ENCODE peak calls at places on chromosomes 12 and 14, in seven cellular contexts. One of them, this sample, is unnamed.

GRCh38 chr12:68919581-68920239 is 13.3 kb downstream of the CPM start:
- DNase-seq in fibroblast of the aortic adventitia: peak; percentile 33
- DNase-seq in GM20000: no peak
- DNase-seq in fibroblast of the conjunctiva: no peak
- DNase-seq in CD4-positive, CD25-positive, alpha-beta regulatory T cell: no peak
- DNase-seq in stimulated activated CD8-positive, alpha-beta memory T cell treated with anti-CD3 and anti-CD28 coated beads, Interleukin-2, amount 100 ng/mL, for 1 hour: no peak
- DNase-seq in upper lobe of right lung: no peak
- DNase-seq in this sample: no peak

GRCh38 chr14:76203086-76204001 is 51.6 kb downstream of the GPATCH2L start:
- DNase-seq in fibroblast of the aortic adventitia: peak; percentile 87
- DNase-seq in fibroblast of the conjunctiva: peak; percentile 56
- DNase-seq in upper lobe of right lung: no peak
- DNase-seq in stimulated activated CD8-positive, alpha-beta memory T cell treated with anti-CD3 and anti-CD28 coated beads, Interleukin-2, amount 100 ng/mL, for 1 hour: no peak
- DNase-seq in CD4-positive, CD25-positive, alpha-beta regulatory T cell: no peak
- DNase-seq in GM20000: peak; percentile 76
- DNase-seq in this sample: no peak

GRCh38 chr12:110281549-110282342 is 699 bp downstream of the ATP2A2 start:
- DNase-seq in CD4-positive, CD25-positive, alpha-beta regulatory T cell: peak; percentile 52
- DNase-seq in GM20000: peak; percentile 84
- DNase-seq in fibroblast of the aortic adventitia: peak; percentile 56
- DNase-seq in stimulated activated CD8-positive, alpha-beta memory T cell treated with anti-CD3 and anti-CD28 coated beads, Interleukin-2, amount 100 ng/mL, for 1 hour: peak; percentile 16
- DNase-seq in fibroblast of the conjunctiva: peak; percentile 49
- DNase-seq in upper lobe of right lung: peak; percentile 85
- DNase-seq in this sample: peak; percentile 35

GRCh38 chr12:52395761-52396434 is 10.2 kb downstream of the KRT82 start:
- DNase-seq in GM20000: no peak
- DNase-seq in fibroblast of the conjunctiva: no peak
- DNase-seq in CD4-positive, CD25-positive, alpha-beta regulatory T cell: no peak
- DNase-seq in upper lobe of right lung: peak; percentile 59
- DNase-seq in stimulated activated CD8-positive, alpha-beta memory T cell treated with anti-CD3 and anti-CD28 coated beads, Interleukin-2, amount 100 ng/mL, for 1 hour: no peak
- DNase-seq in fibroblast of the aortic adventitia: peak; percentile 8
- DNase-seq in this sample: no peak

GRCh38 chr14:21098134-21098891 is at the start of gene ZNF219:
- DNase-seq in fibroblast of the aortic adventitia: peak; percentile 50
- DNase-seq in upper lobe of right lung: peak; percentile 81
- DNase-seq in stimulated activated CD8-positive, alpha-beta memory T cell treated with anti-CD3 and anti-CD28 coated beads, Interleukin-2, amount 100 ng/mL, for 1 hour: no peak
- DNase-seq in fibroblast of the conjunctiva: peak; percentile 45
- DNase-seq in GM20000: peak; percentile 64
- DNase-seq in CD4-positive, CD25-positive, alpha-beta regulatory T cell: no peak
- DNase-seq in this sample: no peak

GRCh38 chr12:54549774-54550451 is 512 bp downstream of the PDE1B start:
- DNase-seq in CD4-positive, CD25-positive, alpha-beta regulatory T cell: peak; percentile 11
- DNase-seq in upper lobe of right lung: no peak
- DNase-seq in stimulated activated CD8-positive, alpha-beta memory T cell treated with anti-CD3 and anti-CD28 coated beads, Interleukin-2, amount 100 ng/mL, for 1 hour: no peak
- DNase-seq in fibroblast of the conjunctiva: no peak
- DNase-seq in GM20000: no peak
- DNase-seq in fibroblast of the aortic adventitia: no peak
- DNase-seq in this sample: no peak

GRCh38 chr14:65462411-65462810 is 49.9 kb downstream of the FUT8 start:
- DNase-seq in CD4-positive, CD25-positive, alpha-beta regulatory T cell: peak; percentile 13
- DNase-seq in stimulated activated CD8-positive, alpha-beta memory T cell treated with anti-CD3 and anti-CD28 coated beads, Interleukin-2, amount 100 ng/mL, for 1 hour: no peak
- DNase-seq in fibroblast of the aortic adventitia: peak; percentile 24
- DNase-seq in fibroblast of the conjunctiva: no peak
- DNase-seq in upper lobe of right lung: no peak
- DNase-seq in GM20000: peak; percentile 53
- DNase-seq in this sample: no peak

GRCh38 chr14:91272341-91273272 is 28.1 kb upstream of the GPR68 start:
- DNase-seq in upper lobe of right lung: no peak
- DNase-seq in stimulated activated CD8-positive, alpha-beta memory T cell treated with anti-CD3 and anti-CD28 coated beads, Interleukin-2, amount 100 ng/mL, for 1 hour: no peak
- DNase-seq in fibroblast of the conjunctiva: no peak
- DNase-seq in fibroblast of the aortic adventitia: no peak
- DNase-seq in CD4-positive, CD25-positive, alpha-beta regulatory T cell: no peak
- DNase-seq in GM20000: no peak
- DNase-seq in this sample: no peak

GRCh38 chr14:44979740-44980346 is 17.9 kb downstream of the TOGARAM1 start:
- DNase-seq in stimulated activated CD8-positive, alpha-beta memory T cell treated with anti-CD3 and anti-CD28 coated beads, Interleukin-2, amount 100 ng/mL, for 1 hour: no peak
- DNase-seq in fibroblast of the conjunctiva: no peak
- DNase-seq in CD4-positive, CD25-positive, alpha-beta regulatory T cell: no peak
- DNase-seq in fibroblast of the aortic adventitia: no peak
- DNase-seq in GM20000: no peak
- DNase-seq in upper lobe of right lung: no peak
- DNase-seq in this sample: no peak

GRCh38 chr14:104367811-104368750 is 211.5 kb upstream of the C14orf180 start:
- DNase-seq in stimulated activated CD8-positive, alpha-beta memory T cell treated with anti-CD3 and anti-CD28 coated beads, Interleukin-2, amount 100 ng/mL, for 1 hour: no peak
- DNase-seq in CD4-positive, CD25-positive, alpha-beta regulatory T cell: no peak
- DNase-seq in upper lobe of right lung: no peak
- DNase-seq in GM20000: no peak
- DNase-seq in fibroblast of the conjunctiva: no peak
- DNase-seq in fibroblast of the aortic adventitia: no peak
- DNase-seq in this sample: no peak

GRCh38 chr12:100672075-100672592 is 98.7 kb downstream of the GAS2L3 start:
- DNase-seq in CD4-positive, CD25-positive, alpha-beta regulatory T cell: peak; percentile 2
- DNase-seq in GM20000: peak; percentile 47
- DNase-seq in upper lobe of right lung: no peak
- DNase-seq in fibroblast of the aortic adventitia: no peak
- DNase-seq in stimulated activated CD8-positive, alpha-beta memory T cell treated with anti-CD3 and anti-CD28 coated beads, Interleukin-2, amount 100 ng/mL, for 1 hour: no peak
- DNase-seq in fibroblast of the conjunctiva: no peak
- DNase-seq in this sample: no peak

GRCh38 chr14:87450193-87450592 is 542.8 kb downstream of the GALC start:
- DNase-seq in fibroblast of the conjunctiva: no peak
- DNase-seq in GM20000: no peak
- DNase-seq in upper lobe of right lung: no peak
- DNase-seq in stimulated activated CD8-positive, alpha-beta memory T cell treated with anti-CD3 and anti-CD28 coated beads, Interleukin-2, amount 100 ng/mL, for 1 hour: no peak
- DNase-seq in fibroblast of the aortic adventitia: no peak
- DNase-seq in CD4-positive, CD25-positive, alpha-beta regulatory T cell: no peak
- DNase-seq in this sample: no peak

GRCh38 chr14:89957791-89958190 is 2.1 kb downstream of the TDP1 start:
- DNase-seq in stimulated activated CD8-positive, alpha-beta memory T cell treated with anti-CD3 and anti-CD28 coated beads, Interleukin-2, amount 100 ng/mL, for 1 hour: no peak
- DNase-seq in GM20000: no peak
- DNase-seq in fibroblast of the conjunctiva: no peak
- DNase-seq in upper lobe of right lung: no peak
- DNase-seq in fibroblast of the aortic adventitia: no peak
- DNase-seq in CD4-positive, CD25-positive, alpha-beta regulatory T cell: no peak
- DNase-seq in this sample: peak; percentile 47

GRCh38 chr14:92513204-92513965 is at the start of gene RIN3:
- DNase-seq in stimulated activated CD8-positive, alpha-beta memory T cell treated with anti-CD3 and anti-CD28 coated beads, Interleukin-2, amount 100 ng/mL, for 1 hour: no peak
- DNase-seq in CD4-positive, CD25-positive, alpha-beta regulatory T cell: peak; percentile 44
- DNase-seq in GM20000: peak; percentile 84
- DNase-seq in upper lobe of right lung: peak; percentile 86
- DNase-seq in fibroblast of the conjunctiva: no peak
- DNase-seq in fibroblast of the aortic adventitia: peak; percentile 59
- DNase-seq in this sample: no peak

GRCh38 chr12:3727354-3727753 is 25.6 kb downstream of the CRACR2A start:
- DNase-seq in stimulated activated CD8-positive, alpha-beta memory T cell treated with anti-CD3 and anti-CD28 coated beads, Interleukin-2, amount 100 ng/mL, for 1 hour: no peak
- DNase-seq in upper lobe of right lung: no peak
- DNase-seq in CD4-positive, CD25-positive, alpha-beta regulatory T cell: no peak
- DNase-seq in fibroblast of the aortic adventitia: no peak
- DNase-seq in fibroblast of the conjunctiva: no peak
- DNase-seq in GM20000: no peak
- DNase-seq in this sample: no peak

GRCh38 chr12:94644622-94645021 is 5.7 kb downstream of the TMCC3 start:
- DNase-seq in upper lobe of right lung: no peak
- DNase-seq in CD4-positive, CD25-positive, alpha-beta regulatory T cell: no peak
- DNase-seq in fibroblast of the conjunctiva: peak; percentile 59
- DNase-seq in GM20000: no peak
- DNase-seq in fibroblast of the aortic adventitia: peak; percentile 30
- DNase-seq in stimulated activated CD8-positive, alpha-beta memory T cell treated with anti-CD3 and anti-CD28 coated beads, Interleukin-2, amount 100 ng/mL, for 1 hour: no peak
- DNase-seq in this sample: no peak

This sample was measured in dorsolateral prefrontal cortex.